ENCODE peak calls at places on chromosomes 3 and 15, in eight cellular contexts. One of them, this sample, is unnamed.

GRCh38 chr3:4939276-4939675 is 40.0 kb upstream of the BHLHE40 start:
- DNase-seq in fibroblast of the aortic adventitia: no peak
- DNase-seq in gastrocnemius medialis: no peak
- DNase-seq in lung: no peak
- DNase-seq in heart right ventricle: no peak
- DNase-seq in brain microvascular endothelial cell: no peak
- DNase-seq in thoracic aorta: no peak
- DNase-seq in CD8-positive, alpha-beta T cell: no peak
- DNase-seq in this sample: peak

GRCh38 chr3:72738752-72739520 is 109.3 kb downstream of the SHQ1 start:
- DNase-seq in CD8-positive, alpha-beta T cell: peak
- DNase-seq in heart right ventricle: no peak
- DNase-seq in thoracic aorta: no peak
- DNase-seq in lung: peak
- DNase-seq in brain microvascular endothelial cell: no peak
- DNase-seq in gastrocnemius medialis: no peak
- DNase-seq in fibroblast of the aortic adventitia: no peak
- DNase-seq in this sample: peak

GRCh38 chr3:143847787-143848631 is at the start of gene SLC9A9:
- DNase-seq in heart right ventricle: peak
- DNase-seq in gastrocnemius medialis: peak
- DNase-seq in thoracic aorta: no peak
- DNase-seq in brain microvascular endothelial cell: peak
- DNase-seq in CD8-positive, alpha-beta T cell: peak
- DNase-seq in fibroblast of the aortic adventitia: peak
- DNase-seq in lung: no peak
- DNase-seq in this sample: peak

GRCh38 chr3:99713440-99713839 is 75.0 kb downstream of the COL8A1 start:
- DNase-seq in CD8-positive, alpha-beta T cell: no peak
- DNase-seq in gastrocnemius medialis: no peak
- DNase-seq in thoracic aorta: no peak
- DNase-seq in heart right ventricle: no peak
- DNase-seq in lung: no peak
- DNase-seq in fibroblast of the aortic adventitia: no peak
- DNase-seq in brain microvascular endothelial cell: no peak
- DNase-seq in this sample: no peak

GRCh38 chr3:161069441-161070251 is 35.5 kb downstream of the B3GALNT1 start:
- DNase-seq in gastrocnemius medialis: no peak
- DNase-seq in lung: peak
- DNase-seq in thoracic aorta: peak
- DNase-seq in fibroblast of the aortic adventitia: peak
- DNase-seq in brain microvascular endothelial cell: peak
- DNase-seq in heart right ventricle: no peak
- DNase-seq in CD8-positive, alpha-beta T cell: no peak
- DNase-seq in this sample: peak

GRCh38 chr15:57298843-57299550 is 77.3 kb upstream of the CGNL1 start:
- DNase-seq in CD8-positive, alpha-beta T cell: no peak
- DNase-seq in heart right ventricle: no peak
- DNase-seq in brain microvascular endothelial cell: no peak
- DNase-seq in gastrocnemius medialis: no peak
- DNase-seq in lung: no peak
- DNase-seq in fibroblast of the aortic adventitia: no peak
- DNase-seq in thoracic aorta: no peak
- DNase-seq in this sample: no peak

GRCh38 chr15:86915811-86916331 is 836.2 kb downstream of the AGBL1 start:
- DNase-seq in fibroblast of the aortic adventitia: peak
- DNase-seq in gastrocnemius medialis: peak
- DNase-seq in lung: no peak
- DNase-seq in thoracic aorta: no peak
- DNase-seq in CD8-positive, alpha-beta T cell: no peak
- DNase-seq in brain microvascular endothelial cell: peak
- DNase-seq in heart right ventricle: peak
- DNase-seq in this sample: peak

GRCh38 chr3:113685956-113686721 is 10.3 kb downstream of the USF3 start:
- DNase-seq in lung: peak
- DNase-seq in gastrocnemius medialis: peak
- DNase-seq in brain microvascular endothelial cell: peak
- DNase-seq in heart right ventricle: no peak
- DNase-seq in fibroblast of the aortic adventitia: peak
- DNase-seq in thoracic aorta: no peak
- DNase-seq in CD8-positive, alpha-beta T cell: no peak
- DNase-seq in this sample: peak

GRCh38 chr15:83889995-83890394 is 236.1 kb downstream of the ADAMTSL3 start:
- DNase-seq in gastrocnemius medialis: no peak
- DNase-seq in fibroblast of the aortic adventitia: no peak
- DNase-seq in CD8-positive, alpha-beta T cell: no peak
- DNase-seq in heart right ventricle: no peak
- DNase-seq in brain microvascular endothelial cell: no peak
- DNase-seq in lung: no peak
- DNase-seq in thoracic aorta: no peak
- DNase-seq in this sample: no peak

GRCh38 chr15:40859206-40859851 is 14.7 kb downstream of the RHOV start:
- DNase-seq in heart right ventricle: peak
- DNase-seq in lung: peak
- DNase-seq in gastrocnemius medialis: peak
- DNase-seq in brain microvascular endothelial cell: peak
- DNase-seq in CD8-positive, alpha-beta T cell: peak
- DNase-seq in thoracic aorta: no peak
- DNase-seq in fibroblast of the aortic adventitia: peak
- DNase-seq in this sample: peak

GRCh38 chr3:128236667-128237066 is 83.4 kb downstream of the EEFSEC start:
- DNase-seq in heart right ventricle: no peak
- DNase-seq in fibroblast of the aortic adventitia: no peak
- DNase-seq in lung: no peak
- DNase-seq in brain microvascular endothelial cell: no peak
- DNase-seq in thoracic aorta: no peak
- DNase-seq in CD8-positive, alpha-beta T cell: no peak
- DNase-seq in gastrocnemius medialis: no peak
- DNase-seq in this sample: no peak

GRCh38 chr3:174397848-174398247 is 461.3 kb upstream of the NAALADL2 start:
- DNase-seq in fibroblast of the aortic adventitia: peak
- DNase-seq in thoracic aorta: no peak
- DNase-seq in heart right ventricle: no peak
- DNase-seq in brain microvascular endothelial cell: no peak
- DNase-seq in CD8-positive, alpha-beta T cell: no peak
- DNase-seq in gastrocnemius medialis: no peak
- DNase-seq in lung: no peak
- DNase-seq in this sample: peak

DNA sequence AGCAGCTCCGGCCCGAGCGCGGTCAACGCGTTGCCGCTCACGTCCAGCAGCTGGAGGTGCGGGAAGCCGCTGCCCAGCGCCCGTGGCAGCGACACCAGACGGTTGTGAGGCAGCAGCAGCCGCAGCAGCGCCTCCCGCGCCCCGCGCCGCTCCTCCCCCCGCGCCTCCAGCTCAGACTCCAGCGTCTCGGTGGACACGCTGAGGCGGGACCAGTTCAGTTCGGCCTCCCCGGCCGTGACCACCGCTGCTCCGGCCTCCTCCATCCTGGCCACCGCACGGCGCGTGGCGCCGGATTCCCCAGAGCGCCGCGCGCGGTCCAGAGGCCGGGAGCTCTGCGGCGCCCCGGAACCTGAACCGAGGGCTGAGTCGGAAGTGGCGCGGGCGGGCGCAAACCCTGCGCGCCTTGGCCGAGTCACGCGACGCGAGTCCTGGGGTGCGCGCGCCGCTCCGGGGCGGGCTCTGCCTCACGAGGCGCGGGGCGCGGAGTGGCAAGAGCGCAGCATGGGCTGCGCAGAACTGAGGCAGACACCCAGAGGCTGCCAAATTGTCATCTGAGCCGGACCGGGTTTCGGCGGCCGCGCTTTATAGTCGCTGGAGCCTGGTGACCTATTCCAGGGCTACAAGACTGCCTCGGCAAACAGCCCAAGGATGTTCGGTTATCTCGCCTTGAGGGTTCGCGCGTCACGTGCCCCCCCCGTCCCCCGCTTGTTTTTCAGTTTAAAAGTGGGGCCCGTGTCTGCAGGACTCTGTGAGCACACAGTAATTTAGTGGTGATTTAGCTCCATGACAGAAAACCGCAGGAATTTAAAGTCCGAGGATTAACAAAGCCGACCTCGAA is at the start of gene LRRC58:
- DNase-seq in CD8-positive, alpha-beta T cell: peak
- DNase-seq in heart right ventricle: peak
- DNase-seq in thoracic aorta: peak
- DNase-seq in lung: peak
- DNase-seq in brain microvascular endothelial cell: peak
- DNase-seq in fibroblast of the aortic adventitia: peak
- DNase-seq in gastrocnemius medialis: peak
- DNase-seq in this sample: peak
- TF ChIP-seq CTCF in CD8-positive, alpha-beta T cell: peak
- TF ChIP-seq CTCF in heart right ventricle: peak
- TF ChIP-seq CTCF in thoracic aorta: peak
- TF ChIP-seq CTCF in lung: no peak
- TF ChIP-seq CTCF in brain microvascular endothelial cell: no peak
- TF ChIP-seq CTCF in fibroblast of the aortic adventitia: peak
- TF ChIP-seq CTCF in gastrocnemius medialis: peak
- TF ChIP-seq CTCF in this sample: peak

DNA sequence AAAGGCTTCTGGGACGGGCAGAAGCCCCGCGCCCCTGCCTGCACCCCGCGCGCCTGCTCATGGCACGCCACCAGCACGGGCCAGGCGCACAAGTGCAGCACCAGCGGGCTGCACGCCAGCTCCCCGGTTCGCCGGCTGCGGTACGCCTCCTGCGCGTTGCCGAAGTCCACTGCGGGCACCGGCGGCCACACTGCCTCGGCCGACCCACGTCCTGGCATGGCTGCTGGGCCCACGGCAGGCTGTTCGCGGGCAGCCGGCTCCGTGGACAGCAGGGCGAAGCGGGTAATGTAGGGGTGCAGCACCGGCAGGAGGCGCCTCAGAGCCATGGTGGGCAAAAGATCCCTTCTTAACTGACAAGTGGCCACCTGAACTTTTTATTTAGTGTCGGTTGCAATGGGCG is 34.8 kb downstream of the MCCC1 start:
- DNase-seq in lung: no peak
- DNase-seq in gastrocnemius medialis: no peak
- DNase-seq in CD8-positive, alpha-beta T cell: no peak
- DNase-seq in heart right ventricle: no peak
- DNase-seq in brain microvascular endothelial cell: no peak
- DNase-seq in thoracic aorta: no peak
- DNase-seq in fibroblast of the aortic adventitia: no peak
- DNase-seq in this sample: no peak
- H3K4me3 ChIP-seq in lung: no peak
- H3K4me3 ChIP-seq in gastrocnemius medialis: no peak
- H3K4me3 ChIP-seq in CD8-positive, alpha-beta T cell: no peak
- H3K4me3 ChIP-seq in heart right ventricle: no peak
- H3K4me3 ChIP-seq in brain microvascular endothelial cell: no peak
- H3K4me3 ChIP-seq in thoracic aorta: no peak
- H3K4me3 ChIP-seq in fibroblast of the aortic adventitia: no peak
- H3K4me3 ChIP-seq in this sample: no peak

GRCh38 chr3:46105313-46105919 is 78.1 kb upstream of the XCR1 start:
- DNase-seq in brain microvascular endothelial cell: no peak
- DNase-seq in lung: no peak
- DNase-seq in fibroblast of the aortic adventitia: no peak
- DNase-seq in CD8-positive, alpha-beta T cell: no peak
- DNase-seq in gastrocnemius medialis: no peak
- DNase-seq in thoracic aorta: no peak
- DNase-seq in heart right ventricle: no peak
- DNase-seq in this sample: no peak
- TF ChIP-seq CTCF in brain microvascular endothelial cell: no peak
- TF ChIP-seq CTCF in lung: no peak
- TF ChIP-seq CTCF in fibroblast of the aortic adventitia: no peak
- TF ChIP-seq CTCF in CD8-positive, alpha-beta T cell: no peak
- TF ChIP-seq CTCF in gastrocnemius medialis: no peak
- TF ChIP-seq CTCF in thoracic aorta: no peak
- TF ChIP-seq CTCF in heart right ventricle: no peak
- TF ChIP-seq CTCF in this sample: no peak

GRCh38 chr15:67098768-67099282 is 33.4 kb downstream of the SMAD3 start:
- DNase-seq in brain microvascular endothelial cell: no peak
- DNase-seq in CD8-positive, alpha-beta T cell: no peak
- DNase-seq in heart right ventricle: no peak
- DNase-seq in fibroblast of the aortic adventitia: no peak
- DNase-seq in thoracic aorta: no peak
- DNase-seq in gastrocnemius medialis: no peak
- DNase-seq in lung: no peak
- DNase-seq in this sample: peak
- H3K4me3 ChIP-seq in brain microvascular endothelial cell: no peak
- H3K4me3 ChIP-seq in CD8-positive, alpha-beta T cell: peak
- H3K4me3 ChIP-seq in heart right ventricle: no peak
- H3K4me3 ChIP-seq in fibroblast of the aortic adventitia: peak
- H3K4me3 ChIP-seq in thoracic aorta: peak
- H3K4me3 ChIP-seq in gastrocnemius medialis: peak
- H3K4me3 ChIP-seq in lung: no peak
- H3K4me3 ChIP-seq in this sample: no peak

GRCh38 chr15:25659251-25659650 is 203.9 kb downstream of the ATP10A start:
- DNase-seq in thoracic aorta: no peak
- DNase-seq in heart right ventricle: no peak
- DNase-seq in brain microvascular endothelial cell: no peak
- DNase-seq in CD8-positive, alpha-beta T cell: no peak
- DNase-seq in fibroblast of the aortic adventitia: no peak
- DNase-seq in gastrocnemius medialis: no peak
- DNase-seq in lung: no peak
- DNase-seq in this sample: no peak

GRCh38 chr15:25658560-25658959 is 204.6 kb downstream of the ATP10A start:
- DNase-seq in brain microvascular endothelial cell: no peak
- DNase-seq in fibroblast of the aortic adventitia: no peak
- DNase-seq in CD8-positive, alpha-beta T cell: no peak
- DNase-seq in heart right ventricle: no peak
- DNase-seq in thoracic aorta: no peak
- DNase-seq in lung: no peak
- DNase-seq in gastrocnemius medialis: no peak
- DNase-seq in this sample: no peak

GRCh38 chr15:25663515-25663914 is 199.6 kb downstream of the ATP10A start:
- DNase-seq in CD8-positive, alpha-beta T cell: no peak
- DNase-seq in thoracic aorta: no peak
- DNase-seq in lung: no peak
- DNase-seq in heart right ventricle: no peak
- DNase-seq in brain microvascular endothelial cell: no peak
- DNase-seq in fibroblast of the aortic adventitia: no peak
- DNase-seq in gastrocnemius medialis: no peak
- DNase-seq in this sample: no peak

GRCh38 chr15:25664761-25665160 is 198.4 kb downstream of the ATP10A start:
- DNase-seq in heart right ventricle: no peak
- DNase-seq in fibroblast of the aortic adventitia: peak
- DNase-seq in CD8-positive, alpha-beta T cell: no peak
- DNase-seq in brain microvascular endothelial cell: no peak
- DNase-seq in gastrocnemius medialis: no peak
- DNase-seq in lung: no peak
- DNase-seq in thoracic aorta: no peak
- DNase-seq in this sample: no peak

DNA sequence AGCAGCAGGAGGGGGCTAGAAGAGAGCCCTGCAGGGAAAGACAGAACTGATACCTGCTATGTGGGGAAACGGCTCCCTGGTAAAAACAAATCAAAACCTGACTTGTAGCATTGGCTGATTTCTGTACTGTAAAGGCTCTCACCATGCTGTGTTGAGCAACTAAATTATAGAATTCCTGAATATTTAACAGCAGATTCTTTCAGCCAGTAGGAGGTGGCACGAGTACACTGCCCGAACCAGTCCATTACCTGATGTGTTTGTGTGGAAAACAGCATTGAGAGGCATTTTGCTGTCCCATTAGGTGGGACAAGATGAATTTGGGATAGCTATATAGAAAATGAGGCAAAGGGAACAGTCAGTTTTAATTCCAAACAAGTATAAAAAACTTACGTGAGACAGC is 201.2 kb downstream of the ATP10A start:
- DNase-seq in CD8-positive, alpha-beta T cell: no peak
- DNase-seq in heart right ventricle: no peak
- DNase-seq in lung: no peak
- DNase-seq in fibroblast of the aortic adventitia: no peak
- DNase-seq in gastrocnemius medialis: no peak
- DNase-seq in brain microvascular endothelial cell: no peak
- DNase-seq in thoracic aorta: no peak
- DNase-seq in this sample: no peak
- TF ChIP-seq CTCF in CD8-positive, alpha-beta T cell: no peak
- TF ChIP-seq CTCF in heart right ventricle: no peak
- TF ChIP-seq CTCF in lung: no peak
- TF ChIP-seq CTCF in fibroblast of the aortic adventitia: peak
- TF ChIP-seq CTCF in gastrocnemius medialis: no peak
- TF ChIP-seq CTCF in brain microvascular endothelial cell: peak
- TF ChIP-seq CTCF in thoracic aorta: peak
- TF ChIP-seq CTCF in this sample: peak